ENCODE peak calls at places on chromosomes 5 and 9, in six cellular contexts. F is WTC11; J is NCI-H1930; S is naive B cell; P is stimulated activated naive CD8-positive, alpha-beta T cell treated with anti-CD3 and anti-CD28 coated beads, Interleukin-15, amount 100 ng/mL, for 72 hours; Q is SK-N-SH. A is an unnamed sample.

GRCh38 chr5:175443514-175444059 is 395 bp downstream of the DRD1 start:
- DNase-seq in Q (peak), J (no peak), F (peak), P (no peak), S (no peak), A (no peak)

GRCh38 chr5:51397996-51398395 is 14.7 kb downstream of the ISL1 start:
- DNase-seq in J (no peak), Q (no peak), P (no peak), F (peak), S (no peak), A (no peak)

GRCh38 chr5:8093669-8094068 is 224.7 kb downstream of the MTRR start:
- DNase-seq in P (no peak), S (no peak), J (no peak), F (no peak), Q (no peak), A (no peak)

GRCh38 chr5:150656191-150657132 is 4.6 kb upstream of the MYOZ3 start:
- DNase-seq in S (peak), J (peak), F (peak), Q (peak), P (peak), A (no peak)

GRCh38 chr9:96514108-96514824 is 64.3 kb downstream of the HABP4 start:
- DNase-seq in J (no peak), Q (no peak), F (no peak), P (no peak), S (no peak), A (no peak)

GRCh38 chr9:71814805-71815204 is 46.5 kb upstream of the CEMIP2 start:
- DNase-seq in J (no peak), S (no peak), F (no peak), P (no peak), Q (no peak), A (no peak)

GRCh38 chr5:5419291-5420210 is 2.9 kb upstream of the ICE1 start:
- DNase-seq in Q (peak), P (no peak), S (no peak), F (peak), J (peak), A (peak)

GRCh38 chr5:179668404-179668803 is 12.4 kb downstream of the CBY3 start:
- DNase-seq in S (no peak), J (no peak), P (no peak), F (peak), Q (peak), A (no peak)

GRCh38 chr5:89315194-89315593 is 432.2 kb upstream of the MEF2C start:
- DNase-seq in S (no peak), J (no peak), Q (no peak), P (no peak), F (no peak), A (no peak)

GRCh38 chr9:114614373-114614772 is 3.3 kb downstream of the TMEM268 start:
- DNase-seq in P (no peak), S (no peak), Q (peak), F (no peak), J (no peak), A (no peak)

GRCh38 chr5:77963795-77964194 is 187.7 kb upstream of the TBCA start:
- DNase-seq in S (no peak), F (no peak), Q (no peak), J (no peak), P (no peak), A (no peak)

GRCh38 chr5:140318778-140319177 is 15.9 kb upstream of the PFDN1 start:
- DNase-seq in P (no peak), F (no peak), Q (no peak), S (no peak), J (no peak), A (no peak)

GRCh38 chr5:39447059-39447458 is 22.3 kb upstream of the DAB2 start:
- DNase-seq in F (no peak), Q (no peak), S (no peak), P (no peak), J (no peak), A (no peak)

GRCh38 chr5:72141440-72142271 is 34.4 kb downstream of the MAP1B start:
- DNase-seq in S (no peak), J (no peak), F (no peak), P (no peak), Q (no peak), A (no peak)

GRCh38 chr5:1471997-1472963 is 27.0 kb upstream of the SLC6A3 start:
- DNase-seq in S (no peak), P (no peak), F (no peak), J (no peak), Q (no peak), A (no peak)

GRCh38 chr9:76090330-76090729 is 199.9 kb downstream of the PCSK5 start:
- DNase-seq in Q (no peak), S (no peak), J (no peak), F (no peak), P (no peak), A (no peak)

GRCh38 chr9:120910643-120911042 is 16.0 kb downstream of the TRAF1 start:
- DNase-seq in Q (no peak), J (no peak), S (no peak), P (no peak), F (no peak), A (no peak)

GRCh38 chr5:33332804-33333203 is 108.0 kb upstream of the TARS1 start:
- DNase-seq in J (no peak), P (no peak), S (no peak), Q (no peak), F (no peak), A (no peak)

GRCh38 chr9:38360880-38361836 is 31.3 kb upstream of the ALDH1B1 start:
- DNase-seq in J (no peak), Q (no peak), P (no peak), S (no peak), F (no peak), A (no peak)

GRCh38 chr9:19998153-19998552 is 209.3 kb upstream of the SLC24A2 start:
- DNase-seq in P (peak), Q (no peak), J (no peak), S (no peak), F (no peak), A (no peak)

GRCh38 chr5:152063004-152063403 is 138.4 kb upstream of the GLRA1 start:
- DNase-seq in S (no peak), F (no peak), P (no peak), J (no peak), Q (no peak), A (no peak)

GRCh38 chr5:111509119-111509518 is 3.2 kb downstream of the STARD4 start:
- DNase-seq in J (no peak), P (no peak), S (no peak), F (no peak), Q (no peak), A (no peak)

A was measured in Panc1.